ENCODE peak calls at places on chromosomes 4 and X, in ten cellular contexts. A, J, S, M, K, Y, H, R, G and T are unnamed samples.

GRCh38 chr4:96839441-96839840 is 999.5 kb downstream of the PDHA2 start:
- DNase-seq in Y (no peak), A (no peak), K (no peak), S (no peak), G (no peak), M (no peak), R (no peak), J (no peak), H (no peak), T (no peak)

GRCh38 chr4:56229947-56230346 is 157.3 kb downstream of the AASDH start:
- DNase-seq in R (no peak), J (no peak), G (no peak), S (peak), Y (no peak), A (no peak), H (no peak), K (no peak), M (no peak), T (no peak)

GRCh38 chr4:15186149-15186548 is 183.9 kb downstream of the CPEB2 start:
- DNase-seq in M (no peak), S (no peak), G (no peak), Y (no peak), A (no peak), R (no peak), J (no peak), H (no peak), K (no peak), T (peak)

GRCh38 chrX:15908891-15909290 is 54.3 kb upstream of the AP1S2 start:
- DNase-seq in J (no peak), M (no peak), S (no peak), K (no peak), A (no peak), G (no peak), Y (no peak), H (no peak), R (no peak), T (no peak)

GRCh38 chr4:22434895-22435294 is 81.0 kb downstream of the ADGRA3 start:
- DNase-seq in M (peak), S (peak), H (peak), G (no peak), A (peak), K (no peak), R (no peak), J (peak), Y (no peak), T (peak)

GRCh38 chrX:138763761-138764160 is 52.2 kb upstream of the FGF13 start:
- DNase-seq in K (no peak), S (no peak), R (no peak), G (no peak), M (no peak), Y (no peak), A (no peak), J (no peak), H (no peak), T (no peak)

GRCh38 chrX:124263743-124264142 is 68.7 kb upstream of the TEX13D start:
- DNase-seq in Y (no peak), R (no peak), H (no peak), S (peak), K (no peak), M (no peak), J (no peak), A (no peak), G (no peak), T (no peak)

GRCh38 chrX:9528498-9528897 is 63.6 kb downstream of the TBL1X start:
- DNase-seq in R (no peak), S (no peak), J (no peak), A (no peak), H (peak), M (no peak), Y (no peak), K (no peak), G (no peak), T (no peak)

GRCh38 chrX:53028678-53029077 is 19.9 kb upstream of the GPR173 start:
- DNase-seq in S (no peak), H (no peak), M (no peak), A (no peak), K (no peak), R (no peak), G (no peak), Y (no peak), J (no peak), T (no peak)

GRCh38 chrX:101659601-101660063 is at the start of gene ARMCX2:
- DNase-seq in G (peak), R (no peak), Y (peak), H (peak), A (peak), K (peak), S (no peak), J (peak), M (no peak), T (peak)

GRCh38 chrX:131910565-131910964 is 112.5 kb upstream of the STK26 start:
- DNase-seq in S (no peak), H (no peak), Y (no peak), G (no peak), K (no peak), M (no peak), A (no peak), R (no peak), J (no peak), T (no peak)

GRCh38 chr4:56937262-56937661 is 29.6 kb downstream of the REST start:
- DNase-seq in A (no peak), K (no peak), G (no peak), J (no peak), Y (peak), H (no peak), R (no peak), S (no peak), M (no peak), T (peak)

GRCh38 chr4:46505131-46505530 is 115.2 kb upstream of the GABRA2 start:
- DNase-seq in S (no peak), R (no peak), K (no peak), H (no peak), Y (no peak), J (no peak), M (no peak), A (no peak), G (no peak), T (no peak)

GRCh38 chrX:27350476-27350875 is 112.7 kb downstream of the PPP4R3C start:
- DNase-seq in R (no peak), H (no peak), S (no peak), M (no peak), A (no peak), G (no peak), K (no peak), Y (no peak), J (no peak), T (no peak)

GRCh38 chr4:186297013-186297645 is 31.1 kb downstream of the F11 start:
- DNase-seq in A (no peak), H (no peak), R (no peak), Y (peak), J (no peak), M (no peak), K (no peak), G (no peak), S (peak), T (peak)

GRCh38 chr4:7674706-7675105 is 240.0 kb upstream of the PSAPL1 start:
- DNase-seq in K (no peak), G (no peak), H (no peak), S (no peak), Y (no peak), M (no peak), J (no peak), A (no peak), R (no peak), T (no peak)

GRCh38 chr4:164824581-164824980 is 52.4 kb upstream of the APELA start:
- DNase-seq in M (no peak), K (no peak), J (no peak), Y (no peak), R (no peak), A (no peak), S (no peak), G (no peak), H (no peak), T (no peak)

GRCh38 chrX:54358424-54359211 is 772 bp upstream of the WNK3 start:
- DNase-seq in M (peak), J (peak), R (peak), G (peak), S (peak), Y (no peak), K (peak), A (no peak), H (peak), T (peak)

GRCh38 chr4:7539659-7540058 is 104.9 kb upstream of the PSAPL1 start:
- DNase-seq in R (peak), G (no peak), J (no peak), Y (no peak), H (peak), A (no peak), K (no peak), S (peak), M (peak), T (peak)

GRCh38 chr4:54268151-54268550 is 39.1 kb downstream of the PDGFRA start:
- DNase-seq in G (no peak), H (no peak), J (no peak), S (no peak), Y (no peak), M (no peak), K (no peak), A (no peak), R (no peak), T (peak)

GRCh38 chr4:182141046-182141445 is 102.2 kb upstream of the TENM3 start:
- DNase-seq in K (peak), H (peak), S (no peak), R (no peak), A (no peak), J (no peak), Y (no peak), M (no peak), G (no peak), T (peak)

GRCh38 chr4:88591787-88592599 is at the start of gene HERC3:
- DNase-seq in R (peak), M (peak), Y (peak), A (peak), H (peak), K (peak), S (peak), G (peak), J (peak), T (peak)

GRCh38 chr4:137905930-137906329 is 336.2 kb downstream of the SLC7A11 start:
- DNase-seq in J (no peak), A (no peak), K (no peak), R (no peak), H (no peak), M (no peak), S (no peak), Y (no peak), G (no peak), T (peak)

GRCh38 chrX:154013614-154014360 is 5.9 kb downstream of the IRAK1 start:
- DNase-seq in K (peak), S (peak), M (peak), A (no peak), H (peak), Y (no peak), R (peak), G (peak), J (peak), T (peak)

GRCh38 chr4:163679189-163679588 is 184.7 kb downstream of the TMA16 start:
- DNase-seq in Y (no peak), K (no peak), R (no peak), S (peak), G (no peak), A (no peak), H (no peak), J (peak), M (no peak), T (no peak)

GRCh38 chr4:38805530-38806145 is 1.0 kb upstream of the TLR1 start:
- DNase-seq in H (no peak), J (peak), S (peak), G (peak), A (peak), R (no peak), Y (no peak), K (no peak), M (peak), T (peak)

GRCh38 chr4:128787509-128788311 is 21.8 kb upstream of the JADE1 start:
- DNase-seq in S (no peak), J (no peak), R (no peak), G (no peak), M (no peak), H (no peak), K (no peak), A (no peak), Y (no peak), T (no peak)

GRCh38 chrX:7088968-7089615 is 58.4 kb upstream of the STS start:
- DNase-seq in M (peak), A (no peak), R (no peak), K (no peak), S (no peak), J (peak), G (no peak), H (peak), Y (no peak), T (no peak)